ENCODE peak calls at places on chromosomes 13 and 19, in eight cellular contexts. R is ACHN; Z is effector CD4-positive, alpha-beta T cell; C is endothelial cell; V is stimulated activated CD4-positive, alpha-beta T cell treated with anti-CD3 and anti-CD28 coated beads, Interleukin-2, amount 100 ng/mL, for 4 hours; L is kidney epithelial cell; F is ELF-1; A is activated CD4-positive, alpha-beta T cell treated with anti-CD3 and anti-CD28 coated beads for 24 hours. U is an unnamed sample.
A peak's percentile ranks its signal among the peaks of the same experiment; 100 is the strongest.

GRCh38 chr19:4916292-4917082 is 7.2 kb downstream of the UHRF1 start:
- DNase-seq in R (no peak), Z (no peak), C (no peak), V (no peak), L (no peak), F (no peak), A (no peak), U (no peak)

GRCh38 chr13:75507027-75508001 is 25.3 kb upstream of the TBC1D4 start:
- DNase-seq in R (no peak), Z (no peak), C (no peak), V (no peak), L (no peak), F (no peak), A (no peak), U (peak; percentile 10)

GRCh38 chr13:87677334-87678234 is 6.4 kb downstream of the SLITRK5 start:
- DNase-seq in R (peak; percentile 36), Z (no peak), C (peak; percentile 33), V (peak; percentile 18), L (no peak), F (peak; percentile 67), A (no peak), U (peak; percentile 72)

GRCh38 chr13:59450218-59450617 is 713.5 kb downstream of the DIAPH3 start:
- DNase-seq in R (no peak), Z (no peak), C (no peak), V (no peak), L (no peak), F (no peak), A (no peak), U (no peak)

GRCh38 chr19:16324064-16324383 is 602 bp upstream of the KLF2 start:
- DNase-seq in R (no peak), Z (no peak), C (no peak), V (no peak), L (no peak), F (no peak), A (no peak), U (no peak)

GRCh38 chr13:112954488-112955270 is 14.3 kb upstream of the MCF2L start:
- DNase-seq in R (no peak), Z (no peak), C (no peak), V (no peak), L (no peak), F (no peak), A (no peak), U (no peak)

GRCh38 chr19:52889076-52889475 is 8.4 kb downstream of the ZNF320 start:
- DNase-seq in R (no peak), Z (no peak), C (no peak), V (no peak), L (no peak), F (no peak), A (no peak), U (peak; percentile 47)

GRCh38 chr13:98581377-98581776 is 4.5 kb upstream of the STK24 start:
- DNase-seq in R (no peak), Z (no peak), C (no peak), V (no peak), L (no peak), F (no peak), A (no peak), U (no peak)

GRCh38 chr13:55517312-55517711 is 1623.4 kb upstream of the PRR20A start:
- DNase-seq in R (peak; percentile 8), Z (no peak), C (peak; percentile 6), V (no peak), L (no peak), F (no peak), A (no peak), U (no peak)

GRCh38 chr13:94784066-94784465 is 71.7 kb upstream of the SOX21 start:
- DNase-seq in R (no peak), Z (no peak), C (no peak), V (no peak), L (no peak), F (no peak), A (no peak), U (no peak)

GRCh38 chr13:68987585-68987984 is 1120.0 kb upstream of the ATXN8OS start:
- DNase-seq in R (no peak), Z (no peak), C (no peak), V (no peak), L (no peak), F (no peak), A (no peak), U (no peak)

GRCh38 chr13:43223206-43223605 is 199.8 kb downstream of the DNAJC15 start:
- DNase-seq in R (no peak), Z (no peak), C (no peak), V (no peak), L (no peak), F (no peak), A (no peak), U (no peak)

GRCh38 chr19:47243364-47243775 is 12.4 kb upstream of the BBC3 start:
- DNase-seq in R (no peak), Z (no peak), C (no peak), V (no peak), L (no peak), F (no peak), A (no peak), U (no peak)

GRCh38 chr13:33797622-33798021 is 20.3 kb upstream of the RFC3 start:
- DNase-seq in R (no peak), Z (no peak), C (no peak), V (no peak), L (no peak), F (no peak), A (no peak), U (no peak)

GRCh38 chr19:55304279-55304978 is 20.6 kb downstream of the BRSK1 start:
- DNase-seq in R (peak; percentile 19), Z (no peak), C (no peak), V (no peak), L (no peak), F (peak; percentile 67), A (peak; percentile 25), U (peak; percentile 76)

GRCh38 chr13:49248433-49249002 is 793 bp downstream of the CDADC1 start:
- DNase-seq in R (peak; percentile 5), Z (no peak), C (no peak), V (no peak), L (no peak), F (no peak), A (no peak), U (peak; percentile 19)

GRCh38 chr13:25432686-25433085 is 60.9 kb downstream of the ATP8A2 start:
- DNase-seq in R (no peak), Z (no peak), C (no peak), V (no peak), L (no peak), F (no peak), A (no peak), U (no peak)

GRCh38 chr13:48255954-48256353 is 22.9 kb downstream of the ITM2B start:
- DNase-seq in R (no peak), Z (no peak), C (no peak), V (no peak), L (no peak), F (no peak), A (no peak), U (no peak)

GRCh38 chr13:109610517-109610916 is 175.9 kb downstream of the IRS2 start:
- DNase-seq in R (peak; percentile 28), Z (peak; percentile 11), C (peak; percentile 7), V (peak; percentile 3), L (no peak), F (peak; percentile 34), A (peak; percentile 6), U (peak; percentile 51)

GRCh38 chr19:2751438-2751830 is 11.6 kb upstream of the SLC39A3 start:
- DNase-seq in R (no peak), Z (no peak), C (no peak), V (no peak), L (no peak), F (no peak), A (no peak), U (no peak)

GRCh38 chr13:49701481-49701880 is 10.2 kb upstream of the EBPL start:
- DNase-seq in R (no peak), Z (no peak), C (no peak), V (no peak), L (no peak), F (no peak), A (no peak), U (no peak)

GRCh38 chr19:47417746-47418594 is 1.4 kb downstream of the MEIS3 start:
- DNase-seq in R (no peak), Z (no peak), C (no peak), V (peak; percentile 14), L (no peak), F (no peak), A (no peak), U (no peak)

GRCh38 chr19:4933528-4933927 is 24.2 kb downstream of the UHRF1 start:
- DNase-seq in R (no peak), Z (no peak), C (no peak), V (no peak), L (no peak), F (no peak), A (no peak), U (no peak)

GRCh38 chr13:48962281-48962680 is 13.4 kb upstream of the FNDC3A start:
- DNase-seq in R (no peak), Z (no peak), C (no peak), V (no peak), L (no peak), F (no peak), A (no peak), U (no peak)

GRCh38 chr19:1264801-1265610 is 4.1 kb upstream of the CIRBP start:
- DNase-seq in R (peak; percentile 93), Z (no peak), C (peak; percentile 60), V (no peak), L (no peak), F (peak; percentile 93), A (no peak), U (peak; percentile 80)

GRCh38 chr13:112618501-112618900 is 30.5 kb upstream of the TUBGCP3 start:
- DNase-seq in R (no peak), Z (no peak), C (no peak), V (no peak), L (no peak), F (no peak), A (no peak), U (no peak)

GRCh38 chr19:903266-903797 is 9.7 kb downstream of the R3HDM4 start:
- DNase-seq in R (no peak), Z (no peak), C (no peak), V (no peak), L (no peak), F (peak; percentile 57), A (no peak), U (peak; percentile 56)

GRCh38 chr19:48271531-48272151 is 1.8 kb downstream of the ZNF114 start:
- DNase-seq in R (peak; percentile 35), Z (no peak), C (peak; percentile 63), V (no peak), L (no peak), F (peak; percentile 91), A (no peak), U (peak; percentile 62)

GRCh38 chr19:41776700-41777099 is 19.7 kb upstream of the CEACAM3 start:
- DNase-seq in R (no peak), Z (no peak), C (no peak), V (no peak), L (no peak), F (no peak), A (no peak), U (no peak)

GRCh38 chr19:33883869-33884519 is 87.3 kb downstream of the KCTD15 start:
- DNase-seq in R (no peak), Z (no peak), C (peak; percentile 64), V (no peak), L (no peak), F (peak; percentile 91), A (no peak), U (peak; percentile 55)

GRCh38 chr19:8615813-8616596 is 5.5 kb upstream of the ADAMTS10 start:
- DNase-seq in R (peak; percentile 30), Z (peak; percentile 46), C (peak; percentile 74), V (peak; percentile 28), L (no peak), F (peak; percentile 72), A (peak; percentile 56), U (peak; percentile 81)

GRCh38 chr13:102487330-102487729 is 85.5 kb upstream of the FGF14 start:
- DNase-seq in R (no peak), Z (no peak), C (no peak), V (no peak), L (no peak), F (no peak), A (no peak), U (peak; percentile 38)

GRCh38 chr13:110524484-110525254 is 36.9 kb downstream of the RAB20 start:
- DNase-seq in R (no peak), Z (no peak), C (no peak), V (no peak), L (no peak), F (no peak), A (no peak), U (no peak)

GRCh38 chr19:6061420-6062130 is 48.7 kb downstream of the RFX2 start:
- DNase-seq in R (no peak), Z (no peak), C (no peak), V (no peak), L (no peak), F (no peak), A (no peak), U (no peak)